ENCODE peak calls at places on chromosomes 2 and 18, in six cellular contexts. X is NB4, Q is sigmoid colon, K is A549, D is body of pancreas, E is uterus. V is an unnamed sample.
A peak's percentile ranks its signal among the peaks of the same experiment; 100 is the strongest.

GRCh38 chr2:215973954-215974699 is 39.2 kb downstream of the MREG start:
- DNase-seq in Q (no peak), K (peak; percentile 14), E (no peak), D (no peak), X (peak; percentile 91), V (no peak)

GRCh38 chr2:66869076-66869475 is 434.2 kb downstream of the MEIS1 start:
- DNase-seq in Q (no peak), X (no peak), E (no peak), D (no peak), K (no peak), V (no peak)

GRCh38 chr18:136433-136832 is 21.9 kb upstream of the USP14 start:
- DNase-seq in X (no peak), E (no peak), D (no peak), K (no peak), Q (no peak), V (peak; percentile 48)

GRCh38 chr2:75055820-75056675 is 97.6 kb downstream of the POLE4 start:
- DNase-seq in E (no peak), K (no peak), Q (no peak), D (no peak), X (no peak), V (no peak)

GRCh38 chr2:63465633-63466032 is 122.6 kb downstream of the WDPCP start:
- DNase-seq in D (no peak), X (no peak), Q (no peak), K (no peak), E (no peak), V (no peak)

GRCh38 chr18:37435996-37436395 is 129.6 kb downstream of the CELF4 start:
- DNase-seq in K (no peak), E (no peak), X (peak; percentile 7), Q (no peak), D (no peak), V (no peak)

GRCh38 chr2:118774458-118775133 is 72.9 kb downstream of the EN1 start:
- DNase-seq in K (peak; percentile 35), X (no peak), Q (no peak), E (no peak), D (peak; percentile 49), V (no peak)

GRCh38 chr2:102063948-102064678 is 72.4 kb downstream of the IL1R2 start:
- DNase-seq in X (peak; percentile 99), D (peak; percentile 85), E (peak; percentile 95), Q (peak; percentile 98), K (peak; percentile 88), V (peak; percentile 96)

GRCh38 chr2:27139310-27139709 is at the start of gene PRR30:
- DNase-seq in D (no peak), Q (no peak), X (no peak), E (no peak), K (no peak), V (no peak)

GRCh38 chr2:142531375-142531774 is 346.1 kb upstream of the KYNU start:
- DNase-seq in Q (no peak), D (no peak), K (no peak), X (no peak), E (no peak), V (no peak)

GRCh38 chr2:45011621-45012602 is 2.7 kb upstream of the SIX2 start:
- DNase-seq in D (no peak), X (peak; percentile 24), K (no peak), E (no peak), Q (no peak), V (no peak)

GRCh38 chr2:31222086-31222485 is 4.8 kb upstream of the CAPN14 start:
- DNase-seq in K (no peak), X (no peak), Q (no peak), E (no peak), D (no peak), V (no peak)

GRCh38 chr18:23689616-23690504 is 607 bp downstream of the LAMA3 start:
- DNase-seq in E (peak; percentile 26), X (no peak), K (peak; percentile 17), Q (no peak), D (peak; percentile 23), V (no peak)
- TF ChIP-seq POLR2A in E (no peak), X (no peak), K (no peak), Q (no peak), D (peak; percentile 18), V (no peak)

DNA sequence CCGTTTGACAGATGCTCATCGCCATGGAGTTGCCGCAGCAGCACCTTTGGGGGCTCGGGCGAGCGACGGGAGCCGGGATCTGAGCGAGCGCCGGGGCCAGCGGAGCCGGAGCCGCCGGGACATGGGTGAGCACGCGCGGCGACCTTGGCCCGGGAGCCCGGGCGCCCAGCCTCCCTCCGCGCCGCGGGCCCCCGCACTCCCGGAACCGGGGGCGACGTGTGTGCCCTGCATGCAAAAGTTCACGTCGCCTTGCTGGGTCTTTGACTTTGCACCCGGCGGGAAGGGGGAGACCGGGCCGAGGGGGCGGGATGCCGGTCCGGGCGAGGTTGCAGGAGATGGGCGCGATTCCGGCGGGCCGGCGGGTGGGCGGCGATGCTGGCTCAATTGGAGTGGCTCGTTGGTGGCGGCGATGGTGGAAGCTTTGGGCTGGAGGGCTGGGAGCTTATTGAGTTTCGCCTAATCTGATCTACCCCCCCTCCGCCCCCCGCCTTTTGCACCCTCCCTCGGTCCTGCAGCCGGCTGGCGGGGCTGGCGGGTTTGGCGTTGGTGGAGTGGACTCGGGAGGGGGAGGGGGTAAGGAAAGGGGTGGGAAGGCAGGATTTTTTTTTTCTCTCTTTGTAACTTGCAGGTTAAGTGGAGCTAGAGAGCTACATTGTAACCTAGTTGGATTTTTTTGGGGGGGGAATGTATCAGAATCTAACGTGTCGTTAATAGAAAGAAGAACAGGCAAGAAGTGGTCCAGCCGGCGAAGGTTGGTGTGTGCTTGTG is at the start of gene SETBP1:
- DNase-seq in E (peak; percentile 87), X (no peak), K (peak; percentile 19), D (peak; percentile 80), Q (peak; percentile 93), V (peak; percentile 32)
- TF ChIP-seq POLR2A in E (no peak), X (no peak), K (no peak), D (peak; percentile 22), Q (no peak), V (no peak)

DNA sequence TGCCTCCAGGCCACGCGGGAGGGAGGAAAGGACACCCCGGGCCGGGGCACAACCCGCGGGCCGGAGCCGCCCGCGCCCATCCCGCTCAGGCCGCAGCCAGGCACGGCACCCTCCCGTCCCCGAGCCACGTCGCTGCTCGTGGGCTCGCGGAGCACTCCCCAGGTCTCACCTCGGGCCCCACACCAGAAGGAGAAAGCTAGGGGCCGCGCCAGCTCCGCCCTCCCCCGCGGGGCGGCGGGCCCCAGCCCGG is 614 bp downstream of the HDLBP start:
- DNase-seq in Q (no peak), D (no peak), K (no peak), X (no peak), E (no peak), V (no peak)
- TF ChIP-seq POLR2A in Q (no peak), D (peak; percentile 90), K (peak; percentile 67), X (peak; percentile 57), E (no peak), V (no peak)

GRCh38 chr2:85418132-85419008 is at the start of gene SH2D6:
- DNase-seq in D (peak; percentile 82), K (peak; percentile 93), E (peak; percentile 86), Q (peak; percentile 93), X (peak; percentile 95), V (peak; percentile 93)
- TF ChIP-seq POLR2A in D (no peak), K (peak; percentile 42), E (peak; percentile 59), Q (no peak), X (peak; percentile 64), V (peak; percentile 73)

GRCh38 chr2:239238381-239238780 is 162.4 kb downstream of the HDAC4 start:
- DNase-seq in E (no peak), D (no peak), X (no peak), K (no peak), Q (peak; percentile 47), V (no peak)
- TF ChIP-seq POLR2A in E (no peak), D (no peak), X (no peak), K (no peak), Q (no peak), V (no peak)

GRCh38 chr2:10042301-10043161 is 819 bp upstream of the KLF11 start:
- DNase-seq in E (peak; percentile 85), K (no peak), Q (peak; percentile 96), D (peak; percentile 88), X (no peak), V (peak; percentile 65)
- TF ChIP-seq POLR2A in E (peak; percentile 35), K (no peak), Q (no peak), D (peak; percentile 58), X (no peak), V (no peak)

GRCh38 chr2:36732701-36733036 is 36.2 kb downstream of the VIT start:
- DNase-seq in D (no peak), Q (no peak), E (no peak), K (no peak), X (no peak), V (no peak)
- TF ChIP-seq POLR2A in D (no peak), Q (no peak), E (no peak), K (no peak), X (no peak), V (no peak)

GRCh38 chr18:59358611-59359575 is at the start of gene LMAN1:
- DNase-seq in Q (peak; percentile 98), D (peak; percentile 97), X (peak; percentile 92), K (peak; percentile 81), E (peak; percentile 94), V (peak; percentile 95)
- TF ChIP-seq POLR2A in Q (no peak), D (peak; percentile 60), X (peak; percentile 51), K (peak; percentile 78), E (peak; percentile 54), V (peak; percentile 49)

GRCh38 chr18:12307871-12308385 is at the start of gene TUBB6:
- DNase-seq in D (peak; percentile 53), Q (peak; percentile 89), X (peak; percentile 92), K (peak; percentile 24), E (peak; percentile 78), V (peak; percentile 91)
- TF ChIP-seq POLR2A in D (no peak), Q (no peak), X (peak; percentile 79), K (peak; percentile 81), E (peak; percentile 72), V (no peak)

V was measured in erythroblast.